ENCODE peak calls at places on chromosomes 12 and 14, in nine cellular contexts. One of them, this sample, is unnamed.

GRCh38 chr12:114275937-114276785 is 129.8 kb downstream of the TBX5 start:
- DNase-seq in GM13976: no peak
- DNase-seq in astrocyte of the spinal cord: peak; percentile 6
- DNase-seq in AG09309: peak; percentile 47
- DNase-seq in colonic mucosa: no peak
- DNase-seq in fibroblast of lung: peak; percentile 86
- DNase-seq in RWPE1: no peak
- DNase-seq in endothelial cell: no peak
- DNase-seq in left ventricle myocardium inferior: no peak
- DNase-seq in this sample: no peak

GRCh38 chr14:103031956-103032355 is 25.4 kb downstream of the CDC42BPB start:
- DNase-seq in astrocyte of the spinal cord: no peak
- DNase-seq in fibroblast of lung: no peak
- DNase-seq in AG09309: no peak
- DNase-seq in left ventricle myocardium inferior: no peak
- DNase-seq in GM13976: no peak
- DNase-seq in colonic mucosa: peak; percentile 55
- DNase-seq in RWPE1: no peak
- DNase-seq in endothelial cell: peak; percentile 29
- DNase-seq in this sample: no peak

GRCh38 chr12:16524378-16524777 is 81.6 kb downstream of the LMO3 start:
- DNase-seq in GM13976: no peak
- DNase-seq in astrocyte of the spinal cord: no peak
- DNase-seq in endothelial cell: no peak
- DNase-seq in AG09309: no peak
- DNase-seq in fibroblast of lung: no peak
- DNase-seq in colonic mucosa: no peak
- DNase-seq in RWPE1: peak; percentile 20
- DNase-seq in left ventricle myocardium inferior: no peak
- DNase-seq in this sample: no peak

GRCh38 chr12:48925218-48925871 is at the start of gene FKBP11:
- DNase-seq in astrocyte of the spinal cord: peak; percentile 37
- DNase-seq in endothelial cell: peak; percentile 39
- DNase-seq in RWPE1: peak; percentile 41
- DNase-seq in GM13976: peak; percentile 83
- DNase-seq in AG09309: no peak
- DNase-seq in colonic mucosa: peak; percentile 77
- DNase-seq in left ventricle myocardium inferior: peak; percentile 53
- DNase-seq in fibroblast of lung: peak; percentile 58
- DNase-seq in this sample: peak; percentile 35

GRCh38 chr12:75812341-75813018 is 219.1 kb downstream of the PHLDA1 start:
- DNase-seq in AG09309: peak; percentile 74
- DNase-seq in GM13976: no peak
- DNase-seq in colonic mucosa: no peak
- DNase-seq in left ventricle myocardium inferior: no peak
- DNase-seq in astrocyte of the spinal cord: peak; percentile 89
- DNase-seq in endothelial cell: no peak
- DNase-seq in fibroblast of lung: peak; percentile 77
- DNase-seq in RWPE1: no peak
- DNase-seq in this sample: peak; percentile 45

GRCh38 chr12:26187429-26187828 is 7.9 kb upstream of the SSPN start:
- DNase-seq in GM13976: no peak
- DNase-seq in RWPE1: no peak
- DNase-seq in AG09309: no peak
- DNase-seq in fibroblast of lung: no peak
- DNase-seq in colonic mucosa: no peak
- DNase-seq in endothelial cell: no peak
- DNase-seq in astrocyte of the spinal cord: no peak
- DNase-seq in left ventricle myocardium inferior: no peak
- DNase-seq in this sample: no peak

GRCh38 chr12:67661311-67662011 is 12.9 kb downstream of the DYRK2 start:
- DNase-seq in RWPE1: no peak
- DNase-seq in colonic mucosa: no peak
- DNase-seq in astrocyte of the spinal cord: peak; percentile 77
- DNase-seq in fibroblast of lung: peak; percentile 84
- DNase-seq in AG09309: peak; percentile 88
- DNase-seq in endothelial cell: no peak
- DNase-seq in GM13976: no peak
- DNase-seq in left ventricle myocardium inferior: no peak
- DNase-seq in this sample: peak; percentile 91

GRCh38 chr14:103522028-103522581 is 525 bp downstream of the CKB start:
- DNase-seq in astrocyte of the spinal cord: no peak
- DNase-seq in colonic mucosa: no peak
- DNase-seq in RWPE1: no peak
- DNase-seq in fibroblast of lung: no peak
- DNase-seq in GM13976: no peak
- DNase-seq in left ventricle myocardium inferior: peak; percentile 35
- DNase-seq in AG09309: no peak
- DNase-seq in endothelial cell: no peak
- DNase-seq in this sample: no peak

GRCh38 chr14:100152091-100152490 is 7.4 kb downstream of the DEGS2 start:
- DNase-seq in astrocyte of the spinal cord: no peak
- DNase-seq in left ventricle myocardium inferior: no peak
- DNase-seq in fibroblast of lung: no peak
- DNase-seq in RWPE1: no peak
- DNase-seq in GM13976: no peak
- DNase-seq in AG09309: no peak
- DNase-seq in colonic mucosa: no peak
- DNase-seq in endothelial cell: no peak
- DNase-seq in this sample: no peak

GRCh38 chr14:100148837-100149731 is 10.4 kb downstream of the DEGS2 start:
- DNase-seq in RWPE1: no peak
- DNase-seq in AG09309: no peak
- DNase-seq in endothelial cell: no peak
- DNase-seq in astrocyte of the spinal cord: no peak
- DNase-seq in colonic mucosa: no peak
- DNase-seq in left ventricle myocardium inferior: no peak
- DNase-seq in fibroblast of lung: no peak
- DNase-seq in GM13976: no peak
- DNase-seq in this sample: no peak

GRCh38 chr14:100149789-100150611 is 9.4 kb downstream of the DEGS2 start:
- DNase-seq in left ventricle myocardium inferior: no peak
- DNase-seq in astrocyte of the spinal cord: no peak
- DNase-seq in RWPE1: peak; percentile 68
- DNase-seq in AG09309: no peak
- DNase-seq in fibroblast of lung: no peak
- DNase-seq in colonic mucosa: peak; percentile 86
- DNase-seq in endothelial cell: no peak
- DNase-seq in GM13976: no peak
- DNase-seq in this sample: no peak

GRCh38 chr14:100153560-100153959 is 5.9 kb downstream of the DEGS2 start:
- DNase-seq in astrocyte of the spinal cord: no peak
- DNase-seq in endothelial cell: no peak
- DNase-seq in GM13976: no peak
- DNase-seq in RWPE1: no peak
- DNase-seq in left ventricle myocardium inferior: no peak
- DNase-seq in AG09309: no peak
- DNase-seq in fibroblast of lung: no peak
- DNase-seq in colonic mucosa: no peak
- DNase-seq in this sample: no peak

DNA sequence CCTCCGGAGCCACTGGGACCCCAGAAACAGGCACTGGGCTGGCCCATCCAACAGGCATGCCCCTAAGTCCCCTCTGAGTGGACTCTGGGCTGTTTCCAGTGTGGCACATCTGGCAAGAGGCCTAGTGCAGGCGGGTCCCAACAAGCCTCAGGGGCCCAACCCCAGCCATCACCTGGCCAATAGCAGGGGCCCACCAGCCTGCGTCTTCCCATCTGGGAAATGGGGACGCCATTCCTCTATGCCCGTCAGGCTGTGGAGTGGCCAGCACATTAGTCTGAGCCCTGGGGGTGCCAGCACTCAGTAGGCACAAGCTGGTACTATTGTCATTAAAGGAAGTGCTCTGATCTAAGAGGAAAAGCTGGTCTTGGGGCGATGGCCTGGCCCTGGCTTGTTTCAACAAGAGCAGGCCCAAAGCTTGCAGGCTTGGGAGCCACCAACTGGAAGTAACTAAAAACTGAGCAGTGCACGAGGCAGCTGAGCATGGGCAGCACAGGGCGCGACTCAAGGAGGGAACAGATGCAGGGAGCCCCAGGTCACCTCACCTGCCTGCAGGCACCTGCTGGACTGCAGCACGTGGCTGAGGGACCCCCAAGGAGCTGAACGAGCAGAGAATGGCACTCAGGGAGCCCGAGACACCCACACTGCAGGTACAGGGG is 8.4 kb downstream of the DEGS2 start:
- DNase-seq in AG09309: no peak
- DNase-seq in fibroblast of lung: no peak
- DNase-seq in endothelial cell: no peak
- DNase-seq in colonic mucosa: peak; percentile 58
- DNase-seq in RWPE1: peak; percentile 36
- DNase-seq in GM13976: no peak
- DNase-seq in left ventricle myocardium inferior: no peak
- DNase-seq in astrocyte of the spinal cord: no peak
- DNase-seq in this sample: no peak
- TF ChIP-seq CTCF in AG09309: no peak
- TF ChIP-seq CTCF in fibroblast of lung: no peak
- TF ChIP-seq CTCF in endothelial cell: no peak
- TF ChIP-seq CTCF in colonic mucosa: no peak
- TF ChIP-seq CTCF in RWPE1: no peak
- TF ChIP-seq CTCF in GM13976: no peak
- TF ChIP-seq CTCF in left ventricle myocardium inferior: no peak
- TF ChIP-seq CTCF in astrocyte of the spinal cord: no peak
- TF ChIP-seq CTCF in this sample: no peak

GRCh38 chr12:57489157-57489641 is 1.3 kb downstream of the MARS1 start:
- DNase-seq in fibroblast of lung: peak; percentile 27
- DNase-seq in AG09309: no peak
- DNase-seq in left ventricle myocardium inferior: no peak
- DNase-seq in colonic mucosa: no peak
- DNase-seq in astrocyte of the spinal cord: no peak
- DNase-seq in endothelial cell: no peak
- DNase-seq in RWPE1: no peak
- DNase-seq in GM13976: no peak
- DNase-seq in this sample: peak; percentile 37

GRCh38 chr12:57490126-57490525 is 2.3 kb downstream of the MARS1 start:
- DNase-seq in astrocyte of the spinal cord: no peak
- DNase-seq in colonic mucosa: no peak
- DNase-seq in left ventricle myocardium inferior: no peak
- DNase-seq in RWPE1: no peak
- DNase-seq in GM13976: no peak
- DNase-seq in AG09309: no peak
- DNase-seq in fibroblast of lung: no peak
- DNase-seq in endothelial cell: no peak
- DNase-seq in this sample: no peak

GRCh38 chr12:57488397-57489156 is 709 bp downstream of the MARS1 start:
- DNase-seq in RWPE1: no peak
- DNase-seq in colonic mucosa: no peak
- DNase-seq in left ventricle myocardium inferior: no peak
- DNase-seq in GM13976: no peak
- DNase-seq in AG09309: no peak
- DNase-seq in endothelial cell: no peak
- DNase-seq in fibroblast of lung: no peak
- DNase-seq in astrocyte of the spinal cord: no peak
- DNase-seq in this sample: no peak

GRCh38 chr12:57487597-57488396 is at the start of gene MARS1:
- DNase-seq in colonic mucosa: peak; percentile 96
- DNase-seq in RWPE1: peak; percentile 91
- DNase-seq in astrocyte of the spinal cord: peak; percentile 97
- DNase-seq in AG09309: peak; percentile 85
- DNase-seq in GM13976: peak; percentile 95
- DNase-seq in left ventricle myocardium inferior: peak; percentile 93
- DNase-seq in fibroblast of lung: peak; percentile 95
- DNase-seq in endothelial cell: peak; percentile 82
- DNase-seq in this sample: peak; percentile 94

GRCh38 chr12:57491393-57492280 is 3.8 kb downstream of the MARS1 start:
- DNase-seq in AG09309: no peak
- DNase-seq in fibroblast of lung: no peak
- DNase-seq in endothelial cell: no peak
- DNase-seq in RWPE1: no peak
- DNase-seq in GM13976: no peak
- DNase-seq in astrocyte of the spinal cord: no peak
- DNase-seq in colonic mucosa: no peak
- DNase-seq in left ventricle myocardium inferior: no peak
- DNase-seq in this sample: no peak
- TF ChIP-seq CTCF in AG09309: no peak
- TF ChIP-seq CTCF in fibroblast of lung: no peak
- TF ChIP-seq CTCF in endothelial cell: no peak
- TF ChIP-seq CTCF in RWPE1: no peak
- TF ChIP-seq CTCF in GM13976: no peak
- TF ChIP-seq CTCF in astrocyte of the spinal cord: peak; percentile 9
- TF ChIP-seq CTCF in colonic mucosa: no peak
- TF ChIP-seq CTCF in left ventricle myocardium inferior: no peak
- TF ChIP-seq CTCF in this sample: peak; percentile 42

GRCh38 chr12:3138896-3139590 is 61.9 kb downstream of the TSPAN9 start:
- DNase-seq in colonic mucosa: no peak
- DNase-seq in AG09309: no peak
- DNase-seq in GM13976: no peak
- DNase-seq in astrocyte of the spinal cord: peak; percentile 35
- DNase-seq in fibroblast of lung: no peak
- DNase-seq in left ventricle myocardium inferior: no peak
- DNase-seq in endothelial cell: no peak
- DNase-seq in RWPE1: no peak
- DNase-seq in this sample: no peak

GRCh38 chr12:3140284-3140683 is 63.1 kb downstream of the TSPAN9 start:
- DNase-seq in AG09309: no peak
- DNase-seq in GM13976: no peak
- DNase-seq in colonic mucosa: no peak
- DNase-seq in fibroblast of lung: no peak
- DNase-seq in RWPE1: no peak
- DNase-seq in endothelial cell: no peak
- DNase-seq in astrocyte of the spinal cord: no peak
- DNase-seq in left ventricle myocardium inferior: peak; percentile 53
- DNase-seq in this sample: no peak

GRCh38 chr12:3142386-3142785 is 65.2 kb downstream of the TSPAN9 start:
- DNase-seq in RWPE1: no peak
- DNase-seq in astrocyte of the spinal cord: no peak
- DNase-seq in endothelial cell: no peak
- DNase-seq in left ventricle myocardium inferior: no peak
- DNase-seq in colonic mucosa: no peak
- DNase-seq in GM13976: no peak
- DNase-seq in AG09309: no peak
- DNase-seq in fibroblast of lung: no peak
- DNase-seq in this sample: no peak

GRCh38 chr12:3139760-3140159 is 62.6 kb downstream of the TSPAN9 start:
- DNase-seq in left ventricle myocardium inferior: no peak
- DNase-seq in endothelial cell: no peak
- DNase-seq in colonic mucosa: no peak
- DNase-seq in astrocyte of the spinal cord: no peak
- DNase-seq in AG09309: no peak
- DNase-seq in RWPE1: no peak
- DNase-seq in fibroblast of lung: no peak
- DNase-seq in GM13976: no peak
- DNase-seq in this sample: no peak

DNA sequence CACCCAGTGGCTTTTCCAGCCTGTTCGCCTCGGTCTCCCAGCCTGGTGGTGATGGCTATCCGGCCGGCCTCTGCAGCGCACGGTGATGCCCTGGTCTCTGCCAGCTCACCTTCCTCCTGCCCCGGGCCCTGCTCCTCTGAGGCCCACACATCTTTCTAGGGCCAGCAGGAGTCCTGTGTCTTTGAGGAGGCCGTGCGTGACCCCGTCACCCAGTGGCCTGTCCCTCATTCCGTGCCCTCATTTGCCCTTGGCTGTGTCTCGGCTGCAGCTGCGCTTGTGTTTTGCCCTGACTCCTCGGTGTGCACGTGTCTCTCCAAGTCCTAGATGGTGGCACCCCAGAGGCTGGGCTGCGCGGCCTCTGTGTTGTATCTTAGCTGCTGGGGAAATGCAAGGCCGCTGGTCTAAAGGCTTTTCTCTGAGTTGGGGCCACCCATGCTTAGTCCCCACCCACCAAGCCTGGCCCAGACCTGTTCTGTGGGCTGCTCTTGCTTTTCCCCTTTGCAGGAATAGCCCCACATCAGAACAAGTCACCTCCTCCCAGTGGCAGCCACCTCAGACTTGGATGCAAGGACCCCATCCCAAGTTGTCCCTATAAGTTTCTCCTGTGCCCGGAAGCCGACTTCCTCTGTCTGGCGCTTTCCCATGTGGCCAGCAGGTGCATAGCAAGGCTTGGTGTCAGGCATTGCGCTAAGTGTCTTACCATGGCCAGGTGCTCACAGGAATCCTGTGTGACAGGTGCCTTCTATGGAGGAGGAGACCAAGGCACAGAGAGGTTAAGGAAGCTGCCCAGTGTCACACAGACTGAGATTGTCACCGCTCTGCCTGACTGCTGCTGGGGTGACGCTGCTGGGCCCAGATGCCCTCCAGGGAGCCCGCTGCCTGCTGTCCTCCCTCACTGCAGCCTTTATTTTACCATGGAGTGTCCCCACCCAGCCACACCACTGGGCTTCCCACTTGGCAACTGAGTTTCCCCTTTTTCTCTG is 64.5 kb downstream of the TSPAN9 start:
- DNase-seq in endothelial cell: no peak
- DNase-seq in fibroblast of lung: no peak
- DNase-seq in colonic mucosa: no peak
- DNase-seq in astrocyte of the spinal cord: no peak
- DNase-seq in GM13976: no peak
- DNase-seq in left ventricle myocardium inferior: no peak
- DNase-seq in AG09309: no peak
- DNase-seq in RWPE1: no peak
- DNase-seq in this sample: no peak
- TF ChIP-seq CTCF in endothelial cell: no peak
- TF ChIP-seq CTCF in fibroblast of lung: no peak
- TF ChIP-seq CTCF in colonic mucosa: no peak
- TF ChIP-seq CTCF in astrocyte of the spinal cord: no peak
- TF ChIP-seq CTCF in GM13976: no peak
- TF ChIP-seq CTCF in left ventricle myocardium inferior: no peak
- TF ChIP-seq CTCF in AG09309: no peak
- TF ChIP-seq CTCF in RWPE1: no peak
- TF ChIP-seq CTCF in this sample: no peak

DNA sequence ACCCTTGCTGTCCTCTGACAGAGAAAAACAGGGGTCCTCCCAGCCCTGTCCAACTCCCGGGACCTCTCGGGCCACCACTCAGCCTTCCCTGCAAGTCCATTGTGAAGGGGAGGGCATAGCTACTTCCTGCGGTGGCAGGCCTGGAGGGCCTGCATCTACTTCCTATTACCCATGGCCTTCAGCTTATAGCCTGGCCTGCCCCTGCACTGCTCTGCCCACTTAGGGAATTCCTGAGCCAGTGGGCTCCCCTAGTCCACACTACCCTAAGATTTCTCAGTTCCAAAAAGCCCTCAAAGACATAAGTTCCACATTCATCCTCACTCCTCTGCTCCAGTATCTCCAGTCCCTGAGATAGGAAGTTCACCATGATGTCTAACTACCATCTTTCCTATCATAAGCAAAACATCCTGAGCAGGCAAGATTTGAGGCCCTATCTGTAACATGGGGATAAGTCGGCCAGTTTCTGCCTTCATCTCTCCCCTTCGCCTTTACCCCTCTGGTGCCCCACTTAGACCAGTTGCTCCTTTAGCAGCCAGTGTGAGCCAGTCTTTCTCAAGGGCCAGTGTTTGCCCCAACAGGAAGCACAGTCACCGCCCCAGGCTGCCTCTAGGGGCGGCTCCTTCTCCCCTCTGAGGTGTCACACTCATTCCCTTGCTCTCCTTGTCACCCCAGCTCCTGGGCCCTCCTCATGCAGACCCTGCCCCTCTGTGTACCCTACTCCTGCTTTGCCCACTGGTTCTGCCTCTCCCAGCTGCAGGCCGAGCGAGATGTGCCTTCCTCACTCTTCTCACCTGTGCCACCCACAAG is 10.9 kb downstream of the HDAC7 start:
- DNase-seq in GM13976: no peak
- DNase-seq in endothelial cell: no peak
- DNase-seq in astrocyte of the spinal cord: no peak
- DNase-seq in AG09309: no peak
- DNase-seq in left ventricle myocardium inferior: no peak
- DNase-seq in colonic mucosa: no peak
- DNase-seq in fibroblast of lung: no peak
- DNase-seq in RWPE1: no peak
- DNase-seq in this sample: peak; percentile 41
- TF ChIP-seq CTCF in GM13976: no peak
- TF ChIP-seq CTCF in endothelial cell: no peak
- TF ChIP-seq CTCF in astrocyte of the spinal cord: peak; percentile 24
- TF ChIP-seq CTCF in AG09309: no peak
- TF ChIP-seq CTCF in left ventricle myocardium inferior: no peak
- TF ChIP-seq CTCF in colonic mucosa: no peak
- TF ChIP-seq CTCF in fibroblast of lung: peak; percentile 9
- TF ChIP-seq CTCF in RWPE1: no peak
- TF ChIP-seq CTCF in this sample: peak; percentile 65